ENCODE peak calls at places on chromosome 10, in four cellular contexts. V is ascending aorta, P is upper lobe of left lung, R is HepG2. G is an unnamed sample.

GRCh38 chr10:14466256-14466655 is 135.5 kb upstream of the FRMD4A start:
- DNase-seq in V (no peak), R (no peak), P (no peak), G (no peak)

GRCh38 chr10:99431190-99431549 is 746 bp upstream of the GOT1 start:
- DNase-seq in V (peak; percentile 77), R (no peak), P (no peak), G (peak; percentile 84)

GRCh38 chr10:104109908-104110662 is 11.9 kb upstream of the SFR1 start:
- DNase-seq in R (peak; percentile 35), P (no peak), V (no peak), G (no peak)

GRCh38 chr10:29948971-29949370 is 110.4 kb downstream of the JCAD start:
- DNase-seq in R (no peak), V (peak; percentile 38), P (no peak), G (no peak)

GRCh38 chr10:14093735-14094484 is 236.8 kb downstream of the FRMD4A start:
- DNase-seq in P (no peak), R (no peak), V (no peak), G (no peak)

GRCh38 chr10:77637986-77638765 is 568 bp upstream of the KCNMA1 start:
- DNase-seq in V (peak; percentile 70), R (no peak), P (peak; percentile 90), G (peak; percentile 72)

GRCh38 chr10:129476431-129476830 is 9.4 kb downstream of the MGMT start:
- DNase-seq in V (no peak), P (no peak), R (no peak), G (no peak)

GRCh38 chr10:63697956-63698814 is 177.0 kb downstream of the REEP3 start:
- DNase-seq in V (no peak), P (no peak), R (no peak), G (no peak)

GRCh38 chr10:63491558-63492316 is 26.0 kb upstream of the JMJD1C start:
- DNase-seq in R (no peak), V (peak; percentile 76), P (no peak), G (no peak)

GRCh38 chr10:52566471-52567246 is 205.9 kb downstream of the MBL2 start:
- DNase-seq in R (peak; percentile 16), P (no peak), V (no peak), G (no peak)

GRCh38 chr10:31129261-31129660 is 97.6 kb upstream of the ZNF438 start:
- DNase-seq in R (no peak), P (no peak), V (peak; percentile 87), G (peak; percentile 45)

GRCh38 chr10:75407296-75407715 is 5.7 kb upstream of the ZNF503 start:
- DNase-seq in R (no peak), P (peak; percentile 81), V (no peak), G (no peak)

GRCh38 chr10:50407077-50407801 is 155.9 kb upstream of the ASAH2 start:
- DNase-seq in R (no peak), V (no peak), P (no peak), G (no peak)

GRCh38 chr10:101219946-101220451 is 9.3 kb downstream of the LBX1 start:
- DNase-seq in P (no peak), R (no peak), V (no peak), G (no peak)
- H3K27me3 ChIP-seq in P (peaks cover 90% of the 10 kb centered on the region), R (peaks cover 25% of the 10 kb centered on the region), V (peaks cover 56% of the 10 kb centered on the region), G (peaks cover 100% of the 10 kb centered on the region)

DNA sequence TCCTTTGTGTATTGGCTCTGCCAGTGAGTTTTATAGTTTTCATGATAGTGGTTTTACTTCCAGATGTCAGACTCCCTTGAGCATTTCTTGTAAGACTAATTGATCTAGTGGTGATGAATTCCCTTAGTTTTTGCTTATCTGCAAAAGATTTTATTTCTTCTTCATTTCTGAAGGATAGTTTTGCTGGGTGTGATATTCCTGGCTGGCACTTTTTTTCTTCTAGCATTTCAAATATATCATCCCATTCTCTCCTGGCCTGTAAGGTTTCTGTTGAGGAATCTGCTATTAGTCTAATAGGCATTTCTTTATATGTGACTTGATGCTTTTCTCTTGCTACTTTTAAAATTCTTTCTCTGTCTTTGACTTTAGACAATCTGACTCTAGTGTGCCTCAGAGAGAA is 64.8 kb downstream of the SLC16A9 start:
- DNase-seq in P (no peak), V (no peak), R (no peak), G (no peak)
- TF ChIP-seq CTCF in P (no peak), V (no peak), R (no peak), G (no peak)

GRCh38 chr10:1737222-1738061 is at the start of gene ADARB2:
- DNase-seq in P (peak; percentile 84), V (no peak), R (no peak), G (peak; percentile 73)

GRCh38 chr10:1734288-1734687 is 3.0 kb downstream of the ADARB2 start:
- DNase-seq in P (no peak), V (no peak), R (no peak), G (no peak)

GRCh38 chr10:1736972-1737221 is 428 bp downstream of the ADARB2 start:
- DNase-seq in P (no peak), V (no peak), R (no peak), G (no peak)

GRCh38 chr10:1735562-1735961 is 1.8 kb downstream of the ADARB2 start:
- DNase-seq in P (no peak), R (no peak), V (no peak), G (no peak)

GRCh38 chr10:1736180-1736971 is 949 bp downstream of the ADARB2 start:
- DNase-seq in P (no peak), V (no peak), R (no peak), G (no peak)
- H3K27me3 ChIP-seq in P (peaks cover 31% of the 10 kb centered on the region), V (no peaks in the 10 kb centered on the region), R (peaks cover 7% of the 10 kb centered on the region), G (peaks cover 84% of the 10 kb centered on the region)

GRCh38 chr10:114403545-114404161 is 649 bp downstream of the AFAP1L2 start:
- DNase-seq in P (peak; percentile 81), R (no peak), V (peak; percentile 66), G (no peak)
- TF ChIP-seq CTCF in P (no peak), R (no peak), V (peak; percentile 47), G (peak; percentile 15)

GRCh38 chr10:19579841-19580240 is 236.4 kb upstream of the PLXDC2 start:
- DNase-seq in V (no peak), R (no peak), P (no peak), G (no peak)
- H3K27me3 ChIP-seq in V (no peaks in the 10 kb centered on the region), R (no peaks in the 10 kb centered on the region), P (no peaks in the 10 kb centered on the region), G (no peaks in the 10 kb centered on the region)

DNA sequence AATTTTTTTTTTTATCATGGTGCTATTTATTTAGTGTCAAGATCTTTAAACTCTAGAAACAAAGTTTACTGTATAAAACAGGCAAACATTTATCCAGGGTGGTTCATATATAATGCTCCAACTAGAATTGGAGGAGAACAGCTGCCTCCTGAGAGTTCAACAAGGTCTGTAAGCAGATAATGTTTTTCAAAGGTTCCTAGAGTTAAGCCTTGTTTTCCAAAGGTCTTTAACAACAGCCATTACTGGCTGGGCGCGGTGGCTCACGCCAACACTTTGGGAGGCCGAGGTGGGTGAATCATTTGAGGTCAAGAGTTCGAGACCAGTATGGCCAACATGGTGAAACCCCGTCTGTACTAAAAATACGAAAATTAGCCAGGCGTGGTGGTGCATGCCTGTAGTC is 316.7 kb downstream of the CCDC3 start:
- DNase-seq in V (no peak), P (no peak), R (no peak), G (no peak)
- TF ChIP-seq CTCF in V (no peak), P (no peak), R (no peak), G (no peak)